ENCODE peak calls at places on chromosomes 1 and 21, in eight cellular contexts. One of them, this sample, is unnamed.

GRCh38 chr1:101128211-101128727 is 102.7 kb upstream of the DPH5 start:
- DNase-seq in choroid plexus epithelial cell: no peak
- DNase-seq in AG04450: no peak
- DNase-seq in BE2C: no peak
- DNase-seq in AG09309: no peak
- DNase-seq in esophagus squamous epithelium: no peak
- DNase-seq in fibroblast of the aortic adventitia: no peak
- DNase-seq in mucosa of descending colon: no peak
- DNase-seq in this sample: no peak

GRCh38 chr1:6570066-6570465 is 9.7 kb upstream of the ZBTB48 start:
- DNase-seq in fibroblast of the aortic adventitia: no peak
- DNase-seq in mucosa of descending colon: no peak
- DNase-seq in AG09309: no peak
- DNase-seq in choroid plexus epithelial cell: no peak
- DNase-seq in BE2C: no peak
- DNase-seq in esophagus squamous epithelium: no peak
- DNase-seq in AG04450: no peak
- DNase-seq in this sample: no peak

GRCh38 chr1:23118957-23119792 is 49.5 kb downstream of the LUZP1 start:
- DNase-seq in BE2C: no peak
- DNase-seq in fibroblast of the aortic adventitia: peak
- DNase-seq in mucosa of descending colon: no peak
- DNase-seq in AG04450: no peak
- DNase-seq in esophagus squamous epithelium: no peak
- DNase-seq in choroid plexus epithelial cell: peak
- DNase-seq in AG09309: no peak
- DNase-seq in this sample: no peak

GRCh38 chr1:247121382-247121781 is 17.2 kb upstream of the ZNF669 start:
- DNase-seq in esophagus squamous epithelium: no peak
- DNase-seq in choroid plexus epithelial cell: no peak
- DNase-seq in fibroblast of the aortic adventitia: no peak
- DNase-seq in AG04450: no peak
- DNase-seq in BE2C: no peak
- DNase-seq in AG09309: no peak
- DNase-seq in mucosa of descending colon: no peak
- DNase-seq in this sample: no peak

GRCh38 chr21:24428539-24429186 is 1178.6 kb downstream of the MRPL39 start:
- DNase-seq in AG04450: no peak
- DNase-seq in esophagus squamous epithelium: no peak
- DNase-seq in fibroblast of the aortic adventitia: no peak
- DNase-seq in choroid plexus epithelial cell: no peak
- DNase-seq in mucosa of descending colon: no peak
- DNase-seq in BE2C: no peak
- DNase-seq in AG09309: no peak
- DNase-seq in this sample: no peak

GRCh38 chr1:17066530-17067426 is 12.9 kb upstream of the SDHB start:
- DNase-seq in esophagus squamous epithelium: no peak
- DNase-seq in BE2C: no peak
- DNase-seq in mucosa of descending colon: no peak
- DNase-seq in fibroblast of the aortic adventitia: no peak
- DNase-seq in choroid plexus epithelial cell: no peak
- DNase-seq in AG04450: no peak
- DNase-seq in AG09309: no peak
- DNase-seq in this sample: no peak

GRCh38 chr1:41313661-41314131 is 47.5 kb upstream of the FOXO6 start:
- DNase-seq in BE2C: peak
- DNase-seq in AG04450: no peak
- DNase-seq in fibroblast of the aortic adventitia: peak
- DNase-seq in choroid plexus epithelial cell: peak
- DNase-seq in AG09309: no peak
- DNase-seq in mucosa of descending colon: peak
- DNase-seq in esophagus squamous epithelium: no peak
- DNase-seq in this sample: no peak

GRCh38 chr1:59043796-59044195 is 253.1 kb upstream of the FGGY start:
- DNase-seq in fibroblast of the aortic adventitia: peak
- DNase-seq in AG04450: peak
- DNase-seq in AG09309: peak
- DNase-seq in choroid plexus epithelial cell: peak
- DNase-seq in esophagus squamous epithelium: no peak
- DNase-seq in BE2C: no peak
- DNase-seq in mucosa of descending colon: peak
- DNase-seq in this sample: peak

GRCh38 chr1:155977607-155978324 is 581 bp downstream of the ARHGEF2 start:
- DNase-seq in esophagus squamous epithelium: no peak
- DNase-seq in fibroblast of the aortic adventitia: no peak
- DNase-seq in BE2C: peak
- DNase-seq in AG04450: no peak
- DNase-seq in mucosa of descending colon: peak
- DNase-seq in choroid plexus epithelial cell: no peak
- DNase-seq in AG09309: no peak
- DNase-seq in this sample: no peak

GRCh38 chr1:22114083-22115012 is 28.5 kb downstream of the WNT4 start:
- DNase-seq in BE2C: peak
- DNase-seq in AG04450: peak
- DNase-seq in choroid plexus epithelial cell: peak
- DNase-seq in fibroblast of the aortic adventitia: peak
- DNase-seq in mucosa of descending colon: peak
- DNase-seq in esophagus squamous epithelium: no peak
- DNase-seq in AG09309: no peak
- DNase-seq in this sample: no peak

GRCh38 chr1:172477741-172478140 is 33.9 kb upstream of the PIGC start:
- DNase-seq in fibroblast of the aortic adventitia: no peak
- DNase-seq in esophagus squamous epithelium: no peak
- DNase-seq in mucosa of descending colon: no peak
- DNase-seq in BE2C: no peak
- DNase-seq in choroid plexus epithelial cell: no peak
- DNase-seq in AG04450: no peak
- DNase-seq in AG09309: no peak
- DNase-seq in this sample: no peak

GRCh38 chr1:183635112-183635605 is 424 bp downstream of the ARPC5 start:
- DNase-seq in mucosa of descending colon: peak
- DNase-seq in BE2C: peak
- DNase-seq in choroid plexus epithelial cell: peak
- DNase-seq in AG04450: no peak
- DNase-seq in AG09309: no peak
- DNase-seq in fibroblast of the aortic adventitia: no peak
- DNase-seq in esophagus squamous epithelium: no peak
- DNase-seq in this sample: no peak

GRCh38 chr1:19757641-19758040 is 42.1 kb downstream of the TMCO4 start:
- DNase-seq in fibroblast of the aortic adventitia: peak
- DNase-seq in AG09309: no peak
- DNase-seq in mucosa of descending colon: no peak
- DNase-seq in BE2C: no peak
- DNase-seq in esophagus squamous epithelium: no peak
- DNase-seq in AG04450: no peak
- DNase-seq in choroid plexus epithelial cell: no peak
- DNase-seq in this sample: no peak

GRCh38 chr1:85707267-85707989 is 805 bp downstream of the ZNHIT6 start:
- DNase-seq in AG09309: no peak
- DNase-seq in AG04450: no peak
- DNase-seq in BE2C: no peak
- DNase-seq in fibroblast of the aortic adventitia: no peak
- DNase-seq in mucosa of descending colon: no peak
- DNase-seq in esophagus squamous epithelium: no peak
- DNase-seq in choroid plexus epithelial cell: peak
- DNase-seq in this sample: no peak

GRCh38 chr1:40032240-40032891 is 8.2 kb upstream of the CAP1 start:
- DNase-seq in esophagus squamous epithelium: no peak
- DNase-seq in choroid plexus epithelial cell: peak
- DNase-seq in mucosa of descending colon: peak
- DNase-seq in BE2C: peak
- DNase-seq in AG09309: no peak
- DNase-seq in AG04450: no peak
- DNase-seq in fibroblast of the aortic adventitia: peak
- DNase-seq in this sample: no peak

GRCh38 chr1:205301220-205301821 is 20.2 kb downstream of the NUAK2 start:
- DNase-seq in esophagus squamous epithelium: no peak
- DNase-seq in choroid plexus epithelial cell: peak
- DNase-seq in fibroblast of the aortic adventitia: peak
- DNase-seq in AG04450: peak
- DNase-seq in mucosa of descending colon: peak
- DNase-seq in BE2C: no peak
- DNase-seq in AG09309: peak
- DNase-seq in this sample: peak

GRCh38 chr1:22350987-22351756 is 100.5 kb upstream of the ZBTB40 start:
- DNase-seq in fibroblast of the aortic adventitia: no peak
- DNase-seq in BE2C: no peak
- DNase-seq in mucosa of descending colon: no peak
- DNase-seq in AG04450: no peak
- DNase-seq in esophagus squamous epithelium: no peak
- DNase-seq in AG09309: no peak
- DNase-seq in choroid plexus epithelial cell: no peak
- DNase-seq in this sample: no peak

GRCh38 chr1:235142991-235143390 is 14.4 kb upstream of the TOMM20 start:
- DNase-seq in AG04450: no peak
- DNase-seq in AG09309: no peak
- DNase-seq in esophagus squamous epithelium: no peak
- DNase-seq in mucosa of descending colon: no peak
- DNase-seq in BE2C: no peak
- DNase-seq in choroid plexus epithelial cell: no peak
- DNase-seq in fibroblast of the aortic adventitia: no peak
- DNase-seq in this sample: no peak

DNA sequence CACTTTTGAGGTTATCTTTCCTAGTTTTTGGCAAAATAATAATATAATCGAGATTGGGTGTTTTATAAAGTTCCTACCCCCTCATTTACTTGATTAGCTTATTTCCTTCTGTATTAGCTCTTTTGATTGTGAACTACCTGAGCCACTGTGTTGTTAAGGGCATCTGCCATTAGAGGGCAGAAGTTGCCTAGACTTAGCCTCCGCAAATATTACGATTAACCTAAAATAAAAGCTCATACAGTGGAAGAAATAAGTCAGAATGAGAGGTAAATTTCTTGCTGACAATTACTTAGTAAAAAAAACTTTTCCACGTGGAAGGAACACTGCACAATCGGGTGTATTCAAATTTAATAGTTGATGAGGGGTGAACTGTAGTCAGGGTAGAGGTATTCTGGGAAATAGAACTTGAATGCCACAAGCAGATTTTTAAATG is 2.3 kb downstream of the H3-3A start:
- DNase-seq in choroid plexus epithelial cell: peak
- DNase-seq in mucosa of descending colon: peak
- DNase-seq in fibroblast of the aortic adventitia: peak
- DNase-seq in AG09309: no peak
- DNase-seq in BE2C: peak
- DNase-seq in AG04450: no peak
- DNase-seq in esophagus squamous epithelium: no peak
- DNase-seq in this sample: no peak
- TF ChIP-seq CTCF in choroid plexus epithelial cell: peak
- TF ChIP-seq CTCF in mucosa of descending colon: peak
- TF ChIP-seq CTCF in fibroblast of the aortic adventitia: peak
- TF ChIP-seq CTCF in AG09309: peak
- TF ChIP-seq CTCF in BE2C: peak
- TF ChIP-seq CTCF in AG04450: peak
- TF ChIP-seq CTCF in esophagus squamous epithelium: no peak
- TF ChIP-seq CTCF in this sample: peak

DNA sequence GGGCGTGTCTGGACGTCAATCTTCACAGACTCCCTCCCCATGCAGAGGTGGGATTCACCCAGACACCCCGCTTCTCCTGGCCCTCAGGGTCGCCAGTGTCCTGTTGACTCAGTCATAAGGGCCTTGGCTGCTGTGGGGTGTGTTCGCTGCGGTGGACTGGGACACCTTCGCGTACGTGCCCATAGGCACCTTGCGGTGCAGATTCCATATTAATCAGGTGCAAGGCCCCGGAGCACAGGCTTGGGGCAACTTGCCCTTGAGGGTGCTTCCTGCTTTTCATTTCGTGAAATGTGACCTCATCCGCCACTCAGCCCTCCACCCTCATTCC is 398 bp upstream of the SLC30A10 start:
- DNase-seq in mucosa of descending colon: peak
- DNase-seq in fibroblast of the aortic adventitia: no peak
- DNase-seq in esophagus squamous epithelium: no peak
- DNase-seq in BE2C: no peak
- DNase-seq in choroid plexus epithelial cell: no peak
- DNase-seq in AG09309: no peak
- DNase-seq in AG04450: no peak
- DNase-seq in this sample: no peak
- H3K4me3 ChIP-seq in mucosa of descending colon: no peak
- H3K4me3 ChIP-seq in fibroblast of the aortic adventitia: no peak
- H3K4me3 ChIP-seq in esophagus squamous epithelium: peak
- H3K4me3 ChIP-seq in BE2C: peak
- H3K4me3 ChIP-seq in choroid plexus epithelial cell: no peak
- H3K4me3 ChIP-seq in AG09309: no peak
- H3K4me3 ChIP-seq in AG04450: no peak
- H3K4me3 ChIP-seq in this sample: peak

DNA sequence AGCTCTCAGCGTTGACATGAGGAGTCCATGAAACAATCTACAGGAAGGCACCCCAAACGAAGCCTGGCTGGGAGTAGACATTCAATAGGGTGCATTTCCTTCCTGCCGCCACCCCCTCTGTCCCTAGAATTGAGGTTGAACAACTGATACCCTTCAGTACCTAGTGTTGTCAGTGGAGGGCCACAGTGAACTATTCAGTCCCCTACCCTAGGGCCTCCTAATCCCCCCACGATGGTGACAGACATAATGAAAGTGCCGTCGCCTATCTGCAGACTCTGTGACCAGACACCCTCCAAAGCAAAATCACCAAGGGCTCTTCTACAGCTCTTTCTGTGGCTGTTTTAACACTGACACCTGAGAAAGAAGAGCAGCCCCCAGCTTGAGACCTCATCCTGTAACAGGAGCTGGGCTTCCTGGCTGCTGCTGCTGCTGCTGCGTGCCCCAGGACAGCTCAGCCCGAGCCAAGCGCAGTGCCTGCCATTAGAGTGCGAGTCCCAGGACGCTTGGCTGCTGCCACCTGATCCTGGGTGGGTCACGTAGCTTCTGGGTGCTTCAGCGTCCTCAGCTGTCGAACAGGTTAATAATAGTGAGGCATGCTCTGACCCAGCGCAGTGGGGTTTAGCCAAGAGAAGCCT is 183.0 kb downstream of the ZBTB18 start:
- DNase-seq in AG04450: no peak
- DNase-seq in esophagus squamous epithelium: no peak
- DNase-seq in choroid plexus epithelial cell: no peak
- DNase-seq in mucosa of descending colon: no peak
- DNase-seq in AG09309: no peak
- DNase-seq in BE2C: no peak
- DNase-seq in fibroblast of the aortic adventitia: no peak
- DNase-seq in this sample: no peak
- TF ChIP-seq CTCF in AG04450: no peak
- TF ChIP-seq CTCF in esophagus squamous epithelium: no peak
- TF ChIP-seq CTCF in choroid plexus epithelial cell: no peak
- TF ChIP-seq CTCF in mucosa of descending colon: no peak
- TF ChIP-seq CTCF in AG09309: no peak
- TF ChIP-seq CTCF in BE2C: peak
- TF ChIP-seq CTCF in fibroblast of the aortic adventitia: no peak
- TF ChIP-seq CTCF in this sample: no peak

DNA sequence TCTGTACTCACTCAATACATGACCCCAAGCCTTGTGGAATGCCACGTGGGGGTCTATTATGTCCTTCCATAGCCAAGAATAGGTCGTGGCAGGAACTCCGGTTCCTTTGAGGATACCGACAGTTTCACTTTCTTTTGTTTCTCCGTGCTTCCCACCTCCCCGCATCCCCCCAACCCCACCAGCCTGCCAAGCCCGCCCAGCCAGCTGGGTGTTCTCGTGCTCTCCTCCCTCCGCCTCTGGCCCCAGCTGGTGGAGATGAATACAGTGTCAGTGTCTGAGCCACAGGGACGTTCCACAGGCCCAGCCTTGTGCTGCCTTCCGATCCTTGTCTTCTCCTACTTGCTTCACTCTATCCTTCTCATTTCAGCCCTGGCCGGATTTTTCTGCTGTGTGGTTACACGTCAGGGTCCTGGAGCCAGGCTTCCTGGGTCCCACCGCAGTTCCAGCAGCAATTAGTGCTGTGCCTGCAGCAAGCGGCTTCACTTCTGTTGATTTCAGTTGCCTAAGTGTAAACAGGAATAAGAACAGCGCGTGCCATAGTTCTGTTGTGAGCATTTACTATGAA is 4.1 kb upstream of the AGTRAP start:
- DNase-seq in fibroblast of the aortic adventitia: peak
- DNase-seq in choroid plexus epithelial cell: peak
- DNase-seq in BE2C: peak
- DNase-seq in mucosa of descending colon: peak
- DNase-seq in esophagus squamous epithelium: peak
- DNase-seq in AG09309: no peak
- DNase-seq in AG04450: peak
- DNase-seq in this sample: no peak
- H3K4me3 ChIP-seq in fibroblast of the aortic adventitia: peak
- H3K4me3 ChIP-seq in choroid plexus epithelial cell: peak
- H3K4me3 ChIP-seq in BE2C: peak
- H3K4me3 ChIP-seq in mucosa of descending colon: no peak
- H3K4me3 ChIP-seq in esophagus squamous epithelium: peak
- H3K4me3 ChIP-seq in AG09309: peak
- H3K4me3 ChIP-seq in AG04450: peak
- H3K4me3 ChIP-seq in this sample: peak